ENCODE peak calls at places on chromosomes 11 and 22, in seven cellular contexts. L, P, E, T, W, O and K are unnamed samples.

GRCh38 chr11:115222863-115223530 is 281.2 kb downstream of the CADM1 start:
- DNase-seq in L (no peak), P (no peak), E (no peak), T (no peak), W (no peak), O (no peak), K (no peak)

GRCh38 chr22:36027579-36027959 is 1.1 kb downstream of the RBFOX2 start:
- DNase-seq in L (no peak), P (no peak), E (no peak), T (peak; percentile 19), W (peak; percentile 13), O (no peak), K (no peak)

GRCh38 chr22:47205562-47205961 is 443.1 kb downstream of the TBC1D22A start:
- DNase-seq in L (no peak), P (no peak), E (no peak), T (no peak), W (no peak), O (no peak), K (no peak)

GRCh38 chr11:115699733-115700132 is 195.5 kb upstream of the CADM1 start:
- DNase-seq in L (no peak), P (no peak), E (no peak), T (no peak), W (no peak), O (no peak), K (no peak)

GRCh38 chr11:131235328-131236298 is 134.8 kb upstream of the NTM start:
- DNase-seq in L (no peak), P (no peak), E (no peak), T (no peak), W (no peak), O (no peak), K (no peak)

GRCh38 chr11:46222485-46223251 is 54.8 kb upstream of the CREB3L1 start:
- DNase-seq in L (peak; percentile 3), P (no peak), E (no peak), T (no peak), W (no peak), O (no peak), K (no peak)

GRCh38 chr22:26503758-26504157 is 8.5 kb downstream of the TFIP11 start:
- DNase-seq in L (no peak), P (no peak), E (no peak), T (no peak), W (no peak), O (no peak), K (no peak)

GRCh38 chr11:112977620-112978212 is 16.5 kb downstream of the NCAM1 start:
- DNase-seq in L (peak; percentile 26), P (no peak), E (no peak), T (peak; percentile 23), W (no peak), O (no peak), K (no peak)

GRCh38 chr11:134068829-134069425 is at the start of gene JAM3:
- DNase-seq in L (peak; percentile 92), P (peak; percentile 94), E (peak; percentile 93), T (peak; percentile 98), W (no peak), O (peak; percentile 97), K (no peak)

GRCh38 chr11:84837402-84838069 is 789.6 kb downstream of the DLG2 start:
- DNase-seq in L (no peak), P (no peak), E (no peak), T (no peak), W (no peak), O (no peak), K (no peak)

GRCh38 chr22:32733900-32734299 is 67.6 kb upstream of the TIMP3 start:
- DNase-seq in L (no peak), P (no peak), E (no peak), T (no peak), W (no peak), O (no peak), K (no peak)

GRCh38 chr11:103586756-103587155 is 449.7 kb upstream of the DDI1 start:
- DNase-seq in L (no peak), P (no peak), E (no peak), T (no peak), W (no peak), O (no peak), K (no peak)

GRCh38 chr11:117456027-117456720 is 128.5 kb downstream of the CEP164 start:
- DNase-seq in L (no peak), P (no peak), E (no peak), T (no peak), W (no peak), O (no peak), K (no peak)

GRCh38 chr22:49294656-49295464 is 532.8 kb downstream of the BRD1 start:
- DNase-seq in L (no peak), P (no peak), E (no peak), T (no peak), W (no peak), O (no peak), K (no peak)

GRCh38 chr22:22408269-22408668 is 100.3 kb downstream of the ZNF280B start:
- DNase-seq in L (no peak), P (no peak), E (no peak), T (no peak), W (no peak), O (no peak), K (no peak)